ENCODE peak calls at places on chromosomes 11 and 22, in ten cellular contexts. W is BJ; K is T-helper 1 cell; S is HFF-Myc; L is Ammon's horn; F is activated naive CD4-positive, alpha-beta T cell treated with anti-CD3 and anti-CD28 coated beads, Interleukin-2, amount 50 U/mL, for 16 hours; B is ascending aorta; H is iris pigment epithelial cell; R is nephron progenitor cell; V is nucleus accumbens. C is an unnamed sample.

GRCh38 chr11:95469268-95469667 is 238.3 kb upstream of the SESN3 start:
- DNase-seq in S (no peak), W (no peak), L (no peak), F (no peak), V (no peak), B (no peak), R (no peak), K (no peak), H (no peak), C (no peak)

GRCh38 chr11:114346709-114347141 is 50.5 kb downstream of the NNMT start:
- DNase-seq in F (no peak), W (no peak), K (no peak), H (no peak), B (no peak), R (no peak), V (no peak), S (no peak), L (no peak), C (no peak)

GRCh38 chr11:61963016-61963281 is 4.5 kb downstream of the FTH1 start:
- DNase-seq in H (peak; percentile 52), L (no peak), K (no peak), W (no peak), V (no peak), F (no peak), B (no peak), S (no peak), R (no peak), C (no peak)

GRCh38 chr11:68956142-68956541 is 24.6 kb downstream of the MRGPRD start:
- DNase-seq in S (no peak), B (no peak), H (no peak), K (no peak), V (no peak), W (no peak), F (peak; percentile 24), L (no peak), R (peak; percentile 57), C (no peak)

GRCh38 chr22:21837184-21837979 is 30.1 kb downstream of the MAPK1 start:
- DNase-seq in V (no peak), W (peak; percentile 71), H (peak; percentile 78), F (no peak), B (no peak), R (no peak), S (peak; percentile 69), K (no peak), L (no peak), C (no peak)

GRCh38 chr22:26170112-26170492 is 840 bp downstream of the SEZ6L start:
- DNase-seq in H (no peak), R (peak; percentile 4), S (no peak), B (no peak), V (no peak), L (no peak), K (no peak), W (no peak), F (no peak), C (no peak)

GRCh38 chr11:8720868-8721739 is 38.5 kb downstream of the RPL27A start:
- DNase-seq in L (no peak), B (no peak), K (no peak), V (no peak), F (no peak), H (no peak), R (no peak), W (no peak), S (no peak), C (no peak)

GRCh38 chr22:25061605-25062377 is 109.3 kb downstream of the KIAA1671 start:
- DNase-seq in R (no peak), S (no peak), K (no peak), W (no peak), V (no peak), B (no peak), H (no peak), L (no peak), F (no peak), C (no peak)

GRCh38 chr11:133153031-133153430 is 379.3 kb downstream of the OPCML start:
- DNase-seq in W (no peak), S (no peak), L (no peak), V (no peak), H (no peak), R (no peak), K (no peak), B (no peak), F (no peak), C (no peak)

GRCh38 chr11:17352925-17353227 is 1.3 kb downstream of the NCR3LG1 start:
- DNase-seq in S (no peak), F (peak; percentile 33), K (peak; percentile 11), W (no peak), V (no peak), L (peak; percentile 19), H (peak; percentile 64), R (peak; percentile 22), B (no peak), C (no peak)

GRCh38 chr11:57493507-57494503 is 21.7 kb downstream of the SLC43A1 start:
- DNase-seq in B (no peak), S (no peak), F (peak; percentile 84), H (no peak), L (peak; percentile 70), R (peak; percentile 76), K (peak; percentile 68), W (no peak), V (no peak), C (peak; percentile 82)

GRCh38 chr11:126311464-126312291 is 7.8 kb downstream of the DCPS start:
- DNase-seq in R (no peak), L (no peak), K (no peak), W (no peak), F (no peak), H (no peak), S (no peak), B (no peak), V (no peak), C (no peak)

GRCh38 chr11:102134597-102134996 is 24.4 kb downstream of the YAP1 start:
- DNase-seq in B (no peak), H (no peak), K (no peak), L (no peak), S (no peak), W (no peak), V (no peak), R (no peak), F (no peak), C (no peak)

GRCh38 chr11:64186205-64187165 is 514 bp downstream of the STIP1 start:
- DNase-seq in K (no peak), B (no peak), S (no peak), R (no peak), W (no peak), H (peak; percentile 24), F (peak; percentile 19), V (no peak), L (no peak), C (peak; percentile 21)

GRCh38 chr11:111119751-111120150 is 125.8 kb upstream of the POU2AF2 start:
- DNase-seq in R (no peak), W (no peak), H (peak; percentile 14), L (no peak), F (no peak), S (no peak), B (no peak), K (no peak), V (no peak), C (no peak)

GRCh38 chr11:58674609-58675008 is 52.1 kb downstream of the CNTF start:
- DNase-seq in L (no peak), H (no peak), F (no peak), S (no peak), B (no peak), R (no peak), K (no peak), W (no peak), V (no peak), C (no peak)

GRCh38 chr11:99199336-99199735 is 178.6 kb downstream of the CNTN5 start:
- DNase-seq in W (no peak), R (no peak), V (no peak), H (peak; percentile 62), K (no peak), S (no peak), B (no peak), L (peak; percentile 33), F (no peak), C (no peak)

GRCh38 chr11:21654091-21654490 is 538.8 kb upstream of the ANO5 start:
- DNase-seq in L (no peak), B (no peak), V (no peak), H (no peak), F (no peak), K (no peak), R (no peak), S (no peak), W (no peak), C (no peak)

GRCh38 chr11:71356904-71357303 is 91.3 kb downstream of the DHCR7 start:
- DNase-seq in R (no peak), F (no peak), W (no peak), L (no peak), H (no peak), B (no peak), S (no peak), K (no peak), V (no peak), C (no peak)

GRCh38 chr11:32259641-32260081 is 168.8 kb downstream of the RCN1 start:
- DNase-seq in V (no peak), K (no peak), L (peak; percentile 49), R (no peak), H (peak; percentile 90), B (no peak), F (no peak), S (no peak), W (no peak), C (no peak)

GRCh38 chr11:114080219-114080618 is 20.7 kb downstream of the ZBTB16 start:
- DNase-seq in R (no peak), H (peak; percentile 81), K (no peak), S (no peak), L (peak; percentile 65), F (no peak), W (no peak), B (no peak), V (no peak), C (no peak)

GRCh38 chr11:110362916-110363574 is 66.6 kb upstream of the RDX start:
- DNase-seq in H (no peak), B (no peak), R (peak; percentile 28), W (no peak), K (no peak), S (no peak), L (peak; percentile 35), F (no peak), V (no peak), C (no peak)

GRCh38 chr11:11451501-11452005 is 98.5 kb upstream of the CSNK2A3 start:
- DNase-seq in V (no peak), W (no peak), H (no peak), K (no peak), F (no peak), B (no peak), R (no peak), S (no peak), L (no peak), C (no peak)

GRCh38 chr11:108218912-108219783 is 3.3 kb downstream of the NPAT start:
- DNase-seq in H (no peak), K (no peak), R (no peak), F (no peak), B (no peak), W (no peak), S (no peak), V (no peak), L (no peak), C (no peak)

GRCh38 chr22:46024136-46024840 is 47.3 kb upstream of the WNT7B start:
- DNase-seq in L (no peak), F (no peak), H (no peak), K (no peak), S (no peak), W (no peak), R (no peak), V (no peak), B (peak; percentile 5), C (no peak)

GRCh38 chr11:115670538-115671200 is 166.5 kb upstream of the CADM1 start:
- DNase-seq in B (no peak), F (no peak), H (no peak), K (no peak), L (no peak), V (no peak), W (no peak), S (no peak), R (no peak), C (no peak)

GRCh38 chr11:42407379-42407778 is 904.4 kb upstream of the API5 start:
- DNase-seq in S (no peak), L (peak; percentile 76), R (peak; percentile 71), V (no peak), W (no peak), K (no peak), F (no peak), B (no peak), H (no peak), C (no peak)

GRCh38 chr22:23591846-23592245 is 11.8 kb upstream of the IGLL1 start:
- DNase-seq in L (no peak), R (no peak), B (no peak), W (no peak), V (no peak), F (no peak), S (no peak), K (no peak), H (no peak), C (no peak)

C was measured in activated T-cell treated with anti-CD3 and anti-CD28 coated beads for 4 hours.